ENCODE peak calls at places on chromosomes 4 and X, in five cellular contexts. T, A, P, F and S are unnamed samples.

GRCh38 chr4:61996943-61997342 is 796.8 kb downstream of the ADGRL3 start:
- DNase-seq in T (no peak), A (no peak), P (no peak), F (no peak), S (no peak)

GRCh38 chr4:39394706-39395105 is 12.0 kb upstream of the KLB start:
- DNase-seq in T (peak), A (no peak), P (no peak), F (no peak), S (no peak)

GRCh38 chr4:92359481-92359880 is 55.7 kb downstream of the GRID2 start:
- DNase-seq in T (no peak), A (no peak), P (no peak), F (no peak), S (no peak)

GRCh38 chr4:74258949-74259348 is 49.3 kb upstream of the EPGN start:
- DNase-seq in T (no peak), A (no peak), P (peak), F (no peak), S (peak)

GRCh38 chrX:40101430-40101802 is 3.7 kb upstream of the BCOR start:
- DNase-seq in T (no peak), A (no peak), P (no peak), F (no peak), S (no peak)

GRCh38 chr4:75729836-75730235 is 5.5 kb downstream of the USO1 start:
- DNase-seq in T (no peak), A (no peak), P (no peak), F (no peak), S (no peak)

GRCh38 chr4:78298618-78299017 is 241.5 kb downstream of the FRAS1 start:
- DNase-seq in T (no peak), A (peak), P (peak), F (no peak), S (peak)

GRCh38 chr4:74423101-74423500 is 21.8 kb upstream of the AREG start:
- DNase-seq in T (no peak), A (peak), P (peak), F (no peak), S (no peak)

GRCh38 chrX:10851809-10852208 is 231.4 kb upstream of the MID1 start:
- DNase-seq in T (no peak), A (no peak), P (no peak), F (no peak), S (no peak)

GRCh38 chrX:43644124-43644701 is 11.9 kb upstream of the MAOA start:
- DNase-seq in T (no peak), A (peak), P (peak), F (no peak), S (peak)

GRCh38 chr4:175504316-175504715 is 307.7 kb downstream of the GPM6A start:
- DNase-seq in T (no peak), A (peak), P (no peak), F (no peak), S (no peak)

GRCh38 chrX:110208092-110208491 is 109.8 kb downstream of the AMMECR1 start:
- DNase-seq in T (no peak), A (no peak), P (no peak), F (no peak), S (no peak)

GRCh38 chrX:68894513-68895338 is 65.9 kb downstream of the EFNB1 start:
- DNase-seq in T (no peak), A (peak), P (peak), F (no peak), S (no peak)

GRCh38 chrX:46678232-46678631 is 80.7 kb downstream of the SLC9A7 start:
- DNase-seq in T (no peak), A (no peak), P (no peak), F (no peak), S (no peak)

GRCh38 chr4:104451573-104451972 is 43.1 kb downstream of the CXXC4 start:
- DNase-seq in T (peak), A (no peak), P (peak), F (no peak), S (peak)

GRCh38 chr4:93433840-93434239 is 394.7 kb upstream of the ATOH1 start:
- DNase-seq in T (no peak), A (no peak), P (no peak), F (no peak), S (no peak)

GRCh38 chr4:6177587-6178197 is 22.7 kb downstream of the JAKMIP1 start:
- DNase-seq in T (no peak), A (no peak), P (no peak), F (no peak), S (peak)

GRCh38 chr4:179927473-179927872 is 2315.7 kb upstream of the TENM3 start:
- DNase-seq in T (no peak), A (no peak), P (no peak), F (no peak), S (no peak)

GRCh38 chr4:179095585-179096228 is 1653.5 kb upstream of the AGA start:
- DNase-seq in T (no peak), A (peak), P (peak), F (no peak), S (peak)

GRCh38 chrX:37000140-37000539 is 8.0 kb upstream of the FAM47C start:
- DNase-seq in T (no peak), A (no peak), P (no peak), F (no peak), S (no peak)

GRCh38 chr4:184911310-184911709 is 85.5 kb upstream of the ACSL1 start:
- DNase-seq in T (peak), A (no peak), P (peak), F (no peak), S (peak)

GRCh38 chr4:8706221-8707044 is 113.9 kb downstream of the CPZ start:
- DNase-seq in T (no peak), A (no peak), P (no peak), F (no peak), S (no peak)

GRCh38 chr4:141153751-141154510 is 20.7 kb upstream of the RNF150 start:
- DNase-seq in T (no peak), A (no peak), P (peak), F (no peak), S (no peak)

GRCh38 chr4:73139991-73140390 is 70.5 kb upstream of the COX18 start:
- DNase-seq in T (no peak), A (no peak), P (no peak), F (no peak), S (no peak)

GRCh38 chr4:100889898-100890297 is 372.1 kb upstream of the EMCN start:
- DNase-seq in T (no peak), A (no peak), P (no peak), F (no peak), S (no peak)